ENCODE peak calls at places on chromosomes 13 and 19, in six cellular contexts. P is SK-N-SH, W is H1, E is HepG2, Q is GM12878, S is HCT116. V is an unnamed sample.

GRCh38 chr13:30796833-30797601 is 61.7 kb downstream of the ALOX5AP start:
- DNase-seq in E (no peak), W (no peak), P (no peak), Q (no peak), S (no peak), V (no peak)

GRCh38 chr19:35629332-35629633 is 447 bp downstream of the RBM42 start:
- DNase-seq in Q (no peak), S (no peak), P (no peak), W (no peak), E (no peak), V (no peak)

GRCh38 chr19:4556574-4557185 is 2.8 kb downstream of the SEMA6B start:
- DNase-seq in P (peak; percentile 98), E (no peak), W (peak; percentile 91), S (peak; percentile 69), Q (no peak), V (peak; percentile 94)

GRCh38 chr13:33634526-33635111 is 183.3 kb upstream of the RFC3 start:
- DNase-seq in E (no peak), P (no peak), Q (no peak), S (no peak), W (no peak), V (no peak)

GRCh38 chr13:107124129-107124718 is 556.3 kb upstream of the ARGLU1 start:
- DNase-seq in P (peak; percentile 21), S (no peak), W (no peak), Q (no peak), E (peak; percentile 18), V (no peak)

GRCh38 chr19:29467824-29468401 is 57.9 kb upstream of the VSTM2B start:
- DNase-seq in S (peak; percentile 41), P (peak; percentile 37), W (peak; percentile 45), Q (no peak), E (peak; percentile 50), V (peak; percentile 28)

GRCh38 chr13:113545931-113546516 is 38.5 kb upstream of the TFDP1 start:
- DNase-seq in W (peak; percentile 45), P (peak; percentile 45), S (no peak), Q (no peak), E (no peak), V (no peak)

GRCh38 chr13:99356216-99357089 is 49.3 kb upstream of the GPR183 start:
- DNase-seq in E (no peak), P (no peak), S (no peak), Q (peak; percentile 92), W (peak; percentile 40), V (no peak)

GRCh38 chr13:113646376-113646775 is 11.6 kb downstream of the ATP4B start:
- DNase-seq in E (no peak), W (no peak), S (no peak), P (no peak), Q (no peak), V (no peak)

GRCh38 chr13:59680429-59681024 is 483.2 kb downstream of the DIAPH3 start:
- DNase-seq in W (no peak), Q (no peak), S (peak; percentile 7), E (no peak), P (no peak), V (no peak)

GRCh38 chr13:24161010-24161775 is 673 bp downstream of the SPATA13 start:
- DNase-seq in P (peak; percentile 65), Q (no peak), W (peak; percentile 75), S (no peak), E (peak; percentile 55), V (peak; percentile 45)

GRCh38 chr13:44191504-44192171 is 182.0 kb upstream of the SERP2 start:
- DNase-seq in E (peak; percentile 64), W (no peak), P (peak; percentile 58), S (peak; percentile 81), Q (no peak), V (peak; percentile 90)

GRCh38 chr19:4152241-4152998 is 1.0 kb upstream of the CREB3L3 start:
- DNase-seq in W (no peak), E (no peak), P (peak; percentile 19), S (no peak), Q (no peak), V (no peak)

GRCh38 chr19:47390533-47391488 is 28.5 kb downstream of the MEIS3 start:
- DNase-seq in W (no peak), E (no peak), Q (no peak), S (no peak), P (no peak), V (no peak)

GRCh38 chr13:75639426-75639825 is 3.3 kb downstream of the LMO7 start:
- DNase-seq in S (no peak), E (no peak), Q (peak; percentile 54), W (no peak), P (no peak), V (no peak)

DNA sequence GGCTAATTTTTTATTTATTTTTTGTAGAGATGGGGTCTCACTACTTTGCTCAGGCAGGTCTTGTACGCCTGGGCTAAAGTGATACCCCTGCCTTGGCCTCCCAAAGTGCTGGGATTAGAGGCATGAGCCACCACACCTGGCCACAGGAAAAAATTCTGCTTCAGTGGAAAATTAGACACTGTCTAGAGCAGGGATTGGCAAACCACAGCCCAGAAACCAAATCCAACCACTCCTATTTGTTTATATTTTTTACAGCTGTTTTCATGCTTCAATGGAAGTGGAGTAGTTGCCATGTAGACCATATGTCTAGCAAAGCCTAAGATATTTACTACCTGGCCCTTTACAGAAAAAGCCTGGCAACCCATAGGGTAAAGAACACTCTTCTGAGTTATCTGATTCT is 123.7 kb upstream of the MRI1 start:
- DNase-seq in W (no peak), S (no peak), Q (no peak), E (no peak), P (no peak), V (no peak)
- TF ChIP-seq JUND in W (no peak), S (no peak), Q (no peak), E (no peak), P (no peak), V (no peak)

DNA sequence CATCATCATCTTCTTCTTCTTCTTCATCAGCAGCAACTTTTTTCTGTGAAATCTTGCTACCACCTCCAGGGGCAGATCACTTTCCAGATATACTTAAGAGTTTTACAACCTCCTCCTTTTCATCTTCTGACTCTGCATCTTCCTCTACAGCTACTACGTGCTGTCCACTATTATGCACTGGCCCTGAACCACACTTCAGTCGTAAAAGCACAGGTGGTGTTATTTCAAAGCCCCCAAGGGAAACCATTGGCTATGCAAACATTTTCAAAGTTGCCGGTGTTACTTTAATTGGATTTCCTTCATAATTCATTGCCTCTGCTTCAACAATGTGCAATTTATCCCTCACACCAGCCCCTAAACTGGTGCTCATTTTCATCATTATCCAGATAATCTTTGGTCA is 75.0 kb downstream of the POLR1D start:
- DNase-seq in E (no peak), W (no peak), P (no peak), Q (no peak), S (no peak), V (no peak)
- TF ChIP-seq JUND in E (no peak), W (no peak), P (no peak), Q (no peak), S (no peak), V (no peak)

DNA sequence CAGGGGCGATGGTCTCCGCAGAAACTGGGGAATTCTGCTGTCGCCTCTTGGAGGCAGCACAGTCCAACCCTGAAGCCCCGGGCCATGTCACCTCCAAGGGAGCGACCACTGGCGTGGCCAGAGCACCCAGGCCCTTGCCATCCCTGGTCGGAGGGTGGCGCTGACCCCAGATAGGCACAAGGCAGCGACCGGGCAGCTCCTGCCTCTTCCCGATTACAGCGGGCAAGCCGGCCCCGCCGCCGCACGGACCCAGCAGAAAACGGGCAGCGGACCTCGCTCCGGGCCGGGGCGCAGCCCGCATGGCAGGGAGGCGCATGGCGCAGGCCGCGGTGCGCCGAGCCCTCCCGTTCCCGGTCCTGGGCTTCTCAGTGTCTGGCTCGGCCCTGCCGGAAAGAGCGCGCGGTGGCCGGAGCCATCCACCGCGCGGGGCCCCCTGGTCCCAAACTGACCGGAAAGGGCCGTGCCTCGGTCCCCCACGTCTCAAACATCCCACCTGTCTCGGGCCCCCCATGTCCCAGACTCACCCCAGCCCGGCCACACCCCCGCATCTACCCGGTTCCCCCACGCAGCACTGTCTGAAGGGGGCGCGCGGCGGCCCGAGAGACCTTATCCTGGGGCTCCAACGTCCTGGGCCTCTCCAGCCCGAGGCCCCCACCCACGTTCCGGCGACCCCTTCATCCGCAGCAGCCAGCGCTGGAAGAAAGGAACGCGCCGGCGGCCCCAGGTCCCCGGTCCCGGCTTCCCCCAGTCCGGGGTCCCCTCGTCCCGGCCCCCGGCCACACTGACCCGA is 725 bp downstream of the CERS1 start:
- DNase-seq in Q (no peak), S (peak; percentile 38), E (peak; percentile 79), P (peak; percentile 95), W (peak; percentile 80), V (peak; percentile 54)
- TF ChIP-seq JUND in Q (no peak), S (no peak), E (no peak), P (no peak), W (no peak), V (no peak)

DNA sequence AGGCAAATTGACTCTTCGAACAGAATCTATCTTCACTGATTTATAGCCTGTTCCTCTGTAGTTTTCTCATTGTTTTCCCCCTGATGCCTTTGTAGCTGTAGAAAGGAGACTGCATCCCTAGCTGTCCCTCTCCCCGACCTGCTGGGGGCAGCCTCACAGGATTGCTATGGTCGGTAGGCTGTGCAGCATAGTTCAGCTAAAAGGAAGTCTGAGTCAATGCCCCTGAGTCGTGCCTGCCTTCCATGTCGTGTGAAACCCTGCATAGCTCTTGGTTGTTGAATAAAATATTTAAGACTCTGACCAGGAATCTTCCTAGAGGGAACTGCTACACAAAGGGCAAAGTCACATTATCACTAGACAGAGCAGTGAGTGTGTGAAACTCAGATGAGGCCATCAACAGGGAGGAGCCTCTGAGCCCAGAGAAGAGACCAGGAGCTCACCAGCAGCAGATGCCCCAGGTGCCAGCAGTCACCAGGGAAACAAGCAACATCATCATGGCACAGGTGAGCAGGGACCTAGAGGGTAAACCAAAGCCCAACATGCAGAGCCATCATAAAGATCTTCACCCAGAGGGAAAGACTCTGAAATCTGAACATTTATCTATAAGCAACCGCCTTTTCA is 108.4 kb upstream of the NBEA start:
- DNase-seq in P (no peak), S (peak; percentile 10), Q (no peak), W (peak; percentile 50), E (no peak), V (no peak)
- TF ChIP-seq JUND in P (no peak), S (no peak), Q (no peak), W (no peak), E (no peak), V (no peak)

GRCh38 chr13:78867655-78868054 is 208.7 kb upstream of the OBI1 start:
- DNase-seq in Q (no peak), W (no peak), E (peak; percentile 20), P (no peak), S (no peak), V (no peak)
- TF ChIP-seq JUND in Q (no peak), W (no peak), E (no peak), P (no peak), S (no peak), V (no peak)

DNA sequence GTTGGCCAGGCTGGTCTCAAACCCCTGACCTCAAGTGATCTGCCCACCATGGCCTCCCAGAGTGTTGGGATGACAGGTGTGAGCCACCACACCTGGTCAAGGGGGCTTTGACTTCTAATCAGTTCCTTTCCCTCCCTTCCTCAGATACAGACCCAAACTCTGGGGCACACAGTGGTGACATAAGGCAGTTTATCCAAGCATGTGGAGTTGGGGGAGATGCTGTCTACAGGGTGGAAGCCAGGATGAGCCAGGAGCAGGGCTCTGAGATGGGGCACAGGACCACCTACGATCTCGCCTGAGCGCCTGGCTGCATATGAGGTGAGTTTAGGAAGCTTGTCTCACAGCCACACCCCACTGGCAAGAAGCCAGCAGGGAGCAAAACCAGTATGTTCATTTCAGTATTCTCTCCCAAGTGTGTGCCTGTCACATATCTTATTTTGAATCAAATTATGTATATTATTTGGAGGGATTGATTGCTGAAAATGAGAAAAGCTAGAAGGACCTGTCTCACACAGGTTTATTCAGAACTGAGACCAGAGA is 67.7 kb downstream of the KCTD15 start:
- DNase-seq in S (no peak), P (no peak), W (no peak), E (no peak), Q (no peak), V (peak; percentile 76)
- TF ChIP-seq JUND in S (no peak), P (no peak), W (no peak), E (no peak), Q (no peak), V (no peak)